ENCODE peak calls at places on chromosome 14, in eight cellular contexts. S is right lobe of liver; Z is NCI-H1417; X is stimulated activated naive B cell treated with anti-CD40 and anti-IgM and Interleukin-4, amounts not matched to agents 10 μg/mL and 1 μg/mL and 100 μg/mL, for 72 hours; F is foreskin fibroblast; E is AG04449; L is activated CD8-positive, alpha-beta memory T cell treated with anti-CD3 and anti-CD28 coated beads for 1 hour; C is GM13977. R is an unnamed sample.

GRCh38 chr14:35331605-35332516 is 39.7 kb downstream of the PSMA6 start:
- DNase-seq in X (peak), F (peak), Z (no peak), S (peak), E (no peak), C (peak), L (no peak), R (peak)

GRCh38 chr14:61765225-61765943 is 3.2 kb downstream of the SNAPC1 start:
- DNase-seq in L (no peak), F (no peak), Z (no peak), C (no peak), E (no peak), X (no peak), S (no peak), R (no peak)

GRCh38 chr14:99821519-99822165 is 28.4 kb downstream of the EML1 start:
- DNase-seq in X (no peak), Z (peak), S (no peak), E (peak), F (peak), L (no peak), C (no peak), R (peak)

GRCh38 chr14:64294672-64295413 is 672 bp upstream of the ESR2 start:
- DNase-seq in Z (peak), E (no peak), C (peak), S (peak), X (peak), L (peak), F (peak), R (peak)

GRCh38 chr14:69432364-69432763 is 33.9 kb downstream of the SLC39A9 start:
- DNase-seq in E (no peak), Z (no peak), L (no peak), S (no peak), F (no peak), X (no peak), C (no peak), R (no peak)

GRCh38 chr14:51139221-51139681 is 44.3 kb upstream of the TRIM9 start:
- DNase-seq in X (no peak), F (peak), C (no peak), S (no peak), E (no peak), Z (no peak), L (no peak), R (peak)

GRCh38 chr14:64623576-64624165 is 73.9 kb downstream of the PPP1R36 start:
- DNase-seq in F (no peak), L (no peak), Z (no peak), E (no peak), C (no peak), S (no peak), X (no peak), R (no peak)

GRCh38 chr14:21039585-21040369 is 2.4 kb upstream of the RNASE7 start:
- DNase-seq in S (no peak), F (peak), L (no peak), C (peak), E (peak), X (peak), Z (peak), R (peak)

GRCh38 chr14:93285048-93285447 is 47.8 kb downstream of the BTBD7 start:
- DNase-seq in L (no peak), C (no peak), X (no peak), Z (no peak), F (no peak), S (no peak), E (no peak), R (no peak)

GRCh38 chr14:61395115-61395725 is 73.8 kb downstream of the PRKCH start:
- DNase-seq in X (no peak), F (no peak), C (no peak), S (no peak), Z (no peak), L (no peak), E (no peak), R (no peak)

GRCh38 chr14:26163761-26164160 is 434.1 kb downstream of the NOVA1 start:
- DNase-seq in F (peak), E (no peak), Z (peak), S (no peak), L (no peak), X (no peak), C (no peak), R (no peak)

GRCh38 chr14:78327426-78328210 is 157.4 kb downstream of the NRXN3 start:
- DNase-seq in F (no peak), L (no peak), E (no peak), S (no peak), C (no peak), Z (no peak), X (no peak), R (no peak)

GRCh38 chr14:81169711-81170103 is 51.1 kb downstream of the GTF2A1 start:
- DNase-seq in C (no peak), S (peak), E (no peak), L (no peak), X (no peak), Z (peak), F (peak), R (no peak)